ENCODE peak calls at places on chromosomes 12 and 14, in nine cellular contexts. L is AG09309, Q is omental fat pad, K is tibial nerve, P is WERI-Rb-1, G is right atrium auricular region, A is heart right ventricle, Z is upper lobe of left lung, R is breast epithelium. C is an unnamed sample.

GRCh38 chr12:103855896-103856657 is 15.0 kb upstream of the NT5DC3 start:
- DNase-seq in K (no peak), Q (no peak), A (no peak), R (no peak), Z (no peak), G (no peak), L (no peak), P (no peak), C (no peak)

GRCh38 chr12:26803552-26803951 is 29.4 kb downstream of the ITPR2 start:
- DNase-seq in R (no peak), Z (no peak), G (no peak), K (no peak), P (no peak), L (no peak), A (no peak), Q (no peak), C (no peak)

GRCh38 chr12:89657090-89657489 is 51.5 kb downstream of the ATP2B1 start:
- DNase-seq in R (no peak), A (no peak), L (no peak), G (no peak), Z (no peak), K (no peak), P (no peak), Q (no peak), C (no peak)

GRCh38 chr12:83389237-83389996 is 702.7 kb downstream of the TMTC2 start:
- DNase-seq in L (no peak), Z (no peak), R (no peak), K (no peak), A (no peak), Q (no peak), G (no peak), P (peak; percentile 56), C (no peak)

GRCh38 chr14:35435177-35435576 is 30.6 kb upstream of the NFKBIA start:
- DNase-seq in R (no peak), P (no peak), L (no peak), G (no peak), A (no peak), Q (no peak), Z (no peak), K (no peak), C (no peak)

GRCh38 chr12:6508087-6508486 is 14.2 kb downstream of the NCAPD2 start:
- DNase-seq in Z (no peak), K (no peak), P (no peak), G (no peak), L (no peak), R (no peak), A (no peak), Q (no peak), C (no peak)

GRCh38 chr14:40476005-40476404 is 1043.8 kb upstream of the FBXO33 start:
- DNase-seq in G (no peak), A (no peak), Z (no peak), P (no peak), L (no peak), R (no peak), K (no peak), Q (no peak), C (no peak)

GRCh38 chr14:68951051-68951797 is 27.9 kb downstream of the ACTN1 start:
- DNase-seq in G (peak; percentile 98), Z (peak; percentile 78), A (peak; percentile 83), K (peak; percentile 87), L (peak; percentile 85), P (no peak), R (peak; percentile 91), Q (peak; percentile 89), C (no peak)

GRCh38 chr14:53473480-53473879 is 320.4 kb upstream of the DDHD1 start:
- DNase-seq in G (no peak), Z (no peak), Q (no peak), L (no peak), P (no peak), K (no peak), A (no peak), R (no peak), C (no peak)

DNA sequence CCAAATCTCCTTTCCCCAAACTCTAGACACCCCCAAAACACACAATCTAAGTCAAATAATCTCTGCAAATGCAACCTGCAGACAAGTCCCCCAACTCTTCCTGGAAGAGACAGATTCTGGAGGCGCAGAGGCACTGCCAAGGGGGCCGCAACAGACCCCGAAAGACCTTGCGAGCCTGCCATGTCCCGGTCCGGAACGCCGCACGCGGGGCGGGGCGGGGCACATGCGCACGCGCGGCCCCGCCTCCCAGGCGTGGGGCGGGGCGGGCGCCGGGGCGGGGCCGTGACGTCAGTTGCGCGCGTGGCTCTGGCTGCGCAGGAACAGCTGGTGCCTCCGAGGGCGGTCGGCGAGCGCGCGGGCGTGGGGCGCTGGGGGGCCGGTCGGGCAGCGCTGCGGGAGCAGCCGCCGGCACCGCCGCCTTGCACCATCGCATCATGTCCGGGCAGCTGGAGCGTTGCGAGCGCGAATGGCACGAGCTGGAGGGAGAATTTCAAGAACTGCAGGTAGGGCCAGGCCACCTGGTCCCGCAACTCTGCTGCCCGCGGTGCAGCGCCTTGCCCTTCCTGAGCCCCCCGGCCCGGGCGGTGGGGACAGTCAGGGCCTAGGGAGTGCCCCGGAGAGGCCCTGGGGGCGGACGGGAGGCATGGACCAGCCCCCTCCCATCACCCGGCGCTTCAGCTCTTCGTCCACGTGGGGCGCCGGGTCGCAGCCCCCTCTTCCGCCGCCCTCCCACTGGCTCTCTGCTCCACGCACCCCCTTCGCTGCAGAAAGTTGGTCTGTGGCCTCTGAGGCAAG is at the start of gene TMEM120B:
- DNase-seq in P (peak; percentile 83), Q (peak; percentile 64), R (peak; percentile 83), L (no peak), Z (peak; percentile 98), K (peak; percentile 62), A (peak; percentile 80), G (peak; percentile 87), C (peak; percentile 44)
- TF ChIP-seq CTCF in P (peak; percentile 15), Q (no peak), R (peak; percentile 9), L (no peak), Z (no peak), K (no peak), A (no peak), G (no peak), C (no peak)

GRCh38 chr14:103123128-103123633 is at the start of gene TNFAIP2:
- DNase-seq in L (no peak), Z (peak; percentile 93), P (no peak), Q (no peak), R (no peak), A (peak; percentile 67), G (peak; percentile 70), K (no peak), C (no peak)

GRCh38 chr14:103125098-103126070 is 2.1 kb downstream of the TNFAIP2 start:
- DNase-seq in A (no peak), G (no peak), K (no peak), Q (no peak), Z (no peak), L (no peak), R (no peak), P (no peak), C (no peak)

GRCh38 chr14:103122578-103123127 is 608 bp upstream of the TNFAIP2 start:
- DNase-seq in R (no peak), G (peak; percentile 74), Q (no peak), L (no peak), P (no peak), K (no peak), Z (no peak), A (peak; percentile 34), C (no peak)

GRCh38 chr14:103124501-103125001 is 1.3 kb downstream of the TNFAIP2 start:
- DNase-seq in Z (peak; percentile 53), P (no peak), A (no peak), K (no peak), L (no peak), R (no peak), G (no peak), Q (no peak), C (no peak)

DNA sequence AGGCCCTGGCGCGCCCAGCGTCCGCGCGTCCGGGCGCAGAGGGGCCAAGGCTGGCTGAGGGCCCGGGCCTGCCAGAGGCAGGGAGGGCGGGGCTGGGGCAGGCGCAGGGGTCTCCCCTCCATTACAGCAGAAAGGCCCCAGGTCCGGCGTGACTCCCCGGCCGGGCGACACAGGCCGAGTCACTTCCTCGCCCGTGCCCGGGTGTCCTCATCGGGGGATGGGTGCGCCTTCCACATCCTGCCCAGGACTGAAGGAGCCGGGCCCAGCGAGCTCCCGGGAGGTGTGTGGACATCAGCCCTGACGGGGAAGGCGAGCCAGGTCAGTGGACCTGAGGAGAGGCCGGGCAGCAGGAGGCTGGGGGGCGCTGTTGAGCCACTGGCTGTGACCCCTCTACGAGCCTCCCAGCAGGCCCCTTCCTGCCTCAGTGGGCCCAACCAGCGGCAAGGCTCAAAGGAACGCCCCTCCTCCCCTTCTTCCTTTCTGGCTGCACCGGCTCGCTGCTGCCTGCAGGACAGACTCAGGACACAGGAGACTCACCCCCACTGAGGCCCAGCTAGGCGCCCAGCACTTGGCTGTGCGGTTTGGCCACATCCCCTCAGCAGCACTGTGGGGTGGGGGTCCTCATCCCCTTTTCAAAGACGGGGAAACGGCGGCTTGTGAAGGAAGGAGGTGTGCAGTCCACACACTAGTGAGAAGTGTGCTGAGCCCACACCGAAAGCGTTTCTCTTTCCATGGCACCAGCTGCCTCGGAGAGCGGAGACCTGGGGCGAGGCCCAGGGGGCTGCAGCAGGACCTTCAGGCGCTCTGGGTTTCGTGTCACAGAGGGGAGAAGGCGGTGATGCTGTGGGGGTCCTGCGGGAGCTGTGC is 606 bp downstream of the TNFAIP2 start:
- DNase-seq in R (no peak), A (peak; percentile 51), L (no peak), G (peak; percentile 72), K (peak; percentile 62), Z (peak; percentile 46), P (no peak), Q (no peak), C (no peak)
- TF ChIP-seq CTCF in R (peak; percentile 42), A (peak; percentile 65), L (peak; percentile 56), G (peak; percentile 69), K (peak; percentile 38), Z (peak; percentile 58), P (peak; percentile 50), Q (peak; percentile 25), C (no peak)

DNA sequence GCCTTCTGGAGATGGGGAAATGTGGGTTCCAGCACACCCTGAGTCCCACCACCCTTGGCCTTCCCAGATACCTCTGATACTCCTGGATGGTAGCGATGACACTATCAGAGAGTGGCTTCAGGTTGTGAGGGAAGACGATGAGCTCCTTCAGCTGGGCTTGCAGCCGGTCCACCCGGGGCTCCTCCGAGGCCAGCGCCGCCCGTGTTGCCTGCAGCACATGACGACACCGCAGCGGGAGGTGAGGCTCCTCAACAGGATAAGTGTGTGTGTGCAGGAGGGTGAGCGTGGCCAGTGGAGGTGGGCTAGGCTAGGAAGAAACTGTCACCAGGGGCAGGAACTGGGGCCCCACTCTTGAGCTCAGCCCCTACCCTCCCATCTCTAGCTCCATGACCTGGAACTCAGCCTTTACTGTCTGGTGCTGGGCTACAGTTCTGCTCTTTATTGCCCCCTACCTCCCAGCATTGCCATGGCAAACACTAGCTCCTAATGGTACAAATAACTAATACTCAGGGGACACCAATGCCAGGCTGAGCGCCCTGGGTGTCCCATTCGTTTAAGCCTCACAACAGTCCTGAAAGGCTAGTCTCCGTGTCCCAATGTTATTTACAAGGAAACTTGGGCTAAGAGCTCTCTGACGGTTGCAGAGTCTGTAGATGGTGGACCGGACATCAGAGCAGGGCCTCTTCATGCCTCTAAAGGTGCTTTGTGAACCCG is 64.1 kb downstream of the SYNE3 start:
- DNase-seq in Z (peak; percentile 77), G (no peak), K (no peak), P (peak; percentile 43), R (no peak), Q (no peak), L (no peak), A (no peak), C (no peak)
- TF ChIP-seq CTCF in Z (no peak), G (peak; percentile 32), K (peak; percentile 13), P (peak; percentile 70), R (no peak), Q (no peak), L (peak; percentile 60), A (peak; percentile 33), C (peak; percentile 34)

GRCh38 chr14:21025374-21026151 is 702 bp upstream of the NDRG2 start:
- DNase-seq in G (peak; percentile 73), P (no peak), Q (no peak), R (peak; percentile 63), A (peak; percentile 89), L (no peak), K (peak; percentile 64), Z (peak; percentile 86), C (no peak)
- TF ChIP-seq CTCF in G (no peak), P (no peak), Q (no peak), R (peak; percentile 36), A (no peak), L (no peak), K (no peak), Z (no peak), C (no peak)

C was measured in D721Med.